ENCODE peak calls at places on chromosomes 7 and 10, in eight cellular contexts. One of them, this sample, is unnamed.

GRCh38 chr7:2641406-2642393 is 9.9 kb downstream of the TTYH3 start:
- DNase-seq in stimulated activated CD4-positive, alpha-beta T cell treated with anti-CD3 and anti-CD28 coated beads, Interleukin-15, amount 100 ng/mL, for 24 hours: no peak
- DNase-seq in kidney epithelial cell: peak; percentile 87
- DNase-seq in NCI-H1105 treated with DMSO at 0.1 percent for 48 hours: no peak
- DNase-seq in A172: peak; percentile 95
- DNase-seq in activated naive CD8-positive, alpha-beta T cell treated with anti-CD3 and anti-CD28 coated beads for 36 hours: no peak
- DNase-seq in IMR-90: peak; percentile 97
- DNase-seq in NCI-H748 treated with DMSO at 0.1 percent for 48 hours: no peak
- DNase-seq in this sample: peak; percentile 77

GRCh38 chr10:52597189-52597863 is 175.3 kb downstream of the MBL2 start:
- DNase-seq in IMR-90: no peak
- DNase-seq in kidney epithelial cell: no peak
- DNase-seq in A172: peak; percentile 56
- DNase-seq in NCI-H1105 treated with DMSO at 0.1 percent for 48 hours: no peak
- DNase-seq in activated naive CD8-positive, alpha-beta T cell treated with anti-CD3 and anti-CD28 coated beads for 36 hours: no peak
- DNase-seq in NCI-H748 treated with DMSO at 0.1 percent for 48 hours: no peak
- DNase-seq in stimulated activated CD4-positive, alpha-beta T cell treated with anti-CD3 and anti-CD28 coated beads, Interleukin-15, amount 100 ng/mL, for 24 hours: no peak
- DNase-seq in this sample: no peak

GRCh38 chr7:34845666-34846361 is 187.8 kb downstream of the NPSR1 start:
- DNase-seq in activated naive CD8-positive, alpha-beta T cell treated with anti-CD3 and anti-CD28 coated beads for 36 hours: no peak
- DNase-seq in A172: peak; percentile 51
- DNase-seq in stimulated activated CD4-positive, alpha-beta T cell treated with anti-CD3 and anti-CD28 coated beads, Interleukin-15, amount 100 ng/mL, for 24 hours: no peak
- DNase-seq in kidney epithelial cell: no peak
- DNase-seq in NCI-H1105 treated with DMSO at 0.1 percent for 48 hours: no peak
- DNase-seq in IMR-90: no peak
- DNase-seq in NCI-H748 treated with DMSO at 0.1 percent for 48 hours: no peak
- DNase-seq in this sample: no peak

GRCh38 chr10:82621680-82622079 is 746.7 kb downstream of the NRG3 start:
- DNase-seq in IMR-90: no peak
- DNase-seq in A172: no peak
- DNase-seq in activated naive CD8-positive, alpha-beta T cell treated with anti-CD3 and anti-CD28 coated beads for 36 hours: no peak
- DNase-seq in NCI-H748 treated with DMSO at 0.1 percent for 48 hours: no peak
- DNase-seq in kidney epithelial cell: no peak
- DNase-seq in stimulated activated CD4-positive, alpha-beta T cell treated with anti-CD3 and anti-CD28 coated beads, Interleukin-15, amount 100 ng/mL, for 24 hours: no peak
- DNase-seq in NCI-H1105 treated with DMSO at 0.1 percent for 48 hours: no peak
- DNase-seq in this sample: no peak

GRCh38 chr10:79126351-79126750 is 57.6 kb downstream of the ZMIZ1 start:
- DNase-seq in stimulated activated CD4-positive, alpha-beta T cell treated with anti-CD3 and anti-CD28 coated beads, Interleukin-15, amount 100 ng/mL, for 24 hours: no peak
- DNase-seq in kidney epithelial cell: no peak
- DNase-seq in A172: no peak
- DNase-seq in NCI-H748 treated with DMSO at 0.1 percent for 48 hours: no peak
- DNase-seq in NCI-H1105 treated with DMSO at 0.1 percent for 48 hours: no peak
- DNase-seq in IMR-90: no peak
- DNase-seq in activated naive CD8-positive, alpha-beta T cell treated with anti-CD3 and anti-CD28 coated beads for 36 hours: no peak
- DNase-seq in this sample: no peak

GRCh38 chr10:15341502-15342128 is 29.5 kb downstream of the FAM171A1 start:
- DNase-seq in kidney epithelial cell: no peak
- DNase-seq in NCI-H748 treated with DMSO at 0.1 percent for 48 hours: no peak
- DNase-seq in activated naive CD8-positive, alpha-beta T cell treated with anti-CD3 and anti-CD28 coated beads for 36 hours: no peak
- DNase-seq in IMR-90: no peak
- DNase-seq in A172: no peak
- DNase-seq in NCI-H1105 treated with DMSO at 0.1 percent for 48 hours: no peak
- DNase-seq in stimulated activated CD4-positive, alpha-beta T cell treated with anti-CD3 and anti-CD28 coated beads, Interleukin-15, amount 100 ng/mL, for 24 hours: no peak
- DNase-seq in this sample: no peak

GRCh38 chr7:18426564-18427226 is 68.9 kb upstream of the HDAC9 start:
- DNase-seq in NCI-H748 treated with DMSO at 0.1 percent for 48 hours: no peak
- DNase-seq in stimulated activated CD4-positive, alpha-beta T cell treated with anti-CD3 and anti-CD28 coated beads, Interleukin-15, amount 100 ng/mL, for 24 hours: no peak
- DNase-seq in IMR-90: peak; percentile 30
- DNase-seq in activated naive CD8-positive, alpha-beta T cell treated with anti-CD3 and anti-CD28 coated beads for 36 hours: no peak
- DNase-seq in A172: peak; percentile 68
- DNase-seq in kidney epithelial cell: no peak
- DNase-seq in NCI-H1105 treated with DMSO at 0.1 percent for 48 hours: no peak
- DNase-seq in this sample: no peak

GRCh38 chr7:13639416-13639815 is 350.1 kb downstream of the ETV1 start:
- DNase-seq in A172: no peak
- DNase-seq in NCI-H1105 treated with DMSO at 0.1 percent for 48 hours: peak; percentile 25
- DNase-seq in IMR-90: no peak
- DNase-seq in NCI-H748 treated with DMSO at 0.1 percent for 48 hours: peak; percentile 98
- DNase-seq in stimulated activated CD4-positive, alpha-beta T cell treated with anti-CD3 and anti-CD28 coated beads, Interleukin-15, amount 100 ng/mL, for 24 hours: no peak
- DNase-seq in activated naive CD8-positive, alpha-beta T cell treated with anti-CD3 and anti-CD28 coated beads for 36 hours: no peak
- DNase-seq in kidney epithelial cell: no peak
- DNase-seq in this sample: no peak

This sample was measured in non-pigmented ciliary epithelial cell.